ENCODE peak calls at places on chromosomes 7 and 10, in seven cellular contexts. B is amygdala, D is foreskin fibroblast, P is GM04504, Q is NCI-H1930, O is AG20443, C is HFF-Myc. M is an unnamed sample.

GRCh38 chr7:76372984-76373833 is 14.4 kb upstream of the YWHAG start:
- DNase-seq in O (peak; percentile 82), Q (no peak), P (no peak), C (no peak), D (no peak), B (no peak), M (no peak)

GRCh38 chr7:88105231-88105630 is 114.6 kb downstream of the SRI start:
- DNase-seq in P (no peak), O (no peak), Q (no peak), C (no peak), D (no peak), B (no peak), M (no peak)

GRCh38 chr7:41975854-41976253 is 261.2 kb downstream of the GLI3 start:
- DNase-seq in D (peak; percentile 32), O (no peak), Q (no peak), C (no peak), B (no peak), P (no peak), M (no peak)

GRCh38 chr10:119131512-119132240 is 27.8 kb downstream of the DENND10 start:
- DNase-seq in P (no peak), C (no peak), O (peak; percentile 36), D (no peak), Q (no peak), B (no peak), M (no peak)

GRCh38 chr7:76063525-76063924 is 15.6 kb downstream of the MDH2 start:
- DNase-seq in C (no peak), Q (no peak), D (no peak), P (no peak), O (peak; percentile 28), B (no peak), M (no peak)

GRCh38 chr7:112182749-112183148 is 23.4 kb downstream of the DOCK4 start:
- DNase-seq in C (no peak), P (no peak), D (no peak), Q (no peak), B (peak; percentile 76), O (no peak), M (peak; percentile 62)

GRCh38 chr10:121497513-121497912 is 100.7 kb downstream of the FGFR2 start:
- DNase-seq in D (no peak), O (no peak), C (no peak), B (no peak), P (no peak), Q (no peak), M (no peak)

GRCh38 chr7:130009848-130010688 is 41.1 kb downstream of the ZC3HC1 start:
- DNase-seq in C (peak; percentile 49), D (peak; percentile 90), P (peak; percentile 88), Q (no peak), O (peak; percentile 89), B (no peak), M (no peak)

GRCh38 chr7:134515569-134516468 is 11.5 kb upstream of the AKR1B10 start:
- DNase-seq in B (no peak), C (peak; percentile 66), D (peak; percentile 91), O (peak; percentile 78), P (peak; percentile 88), Q (no peak), M (no peak)

GRCh38 chr7:28142650-28143049 is 37.9 kb downstream of the JAZF1 start:
- DNase-seq in B (peak; percentile 30), C (no peak), P (no peak), O (no peak), Q (no peak), D (no peak), M (peak; percentile 30)

GRCh38 chr10:133013478-133013877 is 71.1 kb upstream of the CFAP46 start:
- DNase-seq in B (no peak), O (no peak), P (no peak), D (no peak), C (no peak), Q (no peak), M (no peak)

GRCh38 chr10:102648889-102649752 is 4.8 kb downstream of the TRIM8 start:
- DNase-seq in C (no peak), Q (no peak), O (no peak), D (no peak), B (peak; percentile 68), P (no peak), M (peak; percentile 51)

M was measured in caudate nucleus.